ENCODE peak calls at places on chromosomes 4 and X, in five cellular contexts. One of them, this sample, is unnamed.
A peak's percentile ranks its signal among the peaks of the same experiment; 100 is the strongest.

GRCh38 chr4:30879841-30880240 is 159.7 kb downstream of the PCDH7 start:
- DNase-seq in body of pancreas: no peak
- DNase-seq in sigmoid colon: no peak
- DNase-seq in uterus: no peak
- DNase-seq in tibial nerve: no peak
- DNase-seq in this sample: no peak

GRCh38 chrX:101241531-101241930 is 21.9 kb downstream of the DRP2 start:
- DNase-seq in body of pancreas: no peak
- DNase-seq in tibial nerve: no peak
- DNase-seq in uterus: no peak
- DNase-seq in sigmoid colon: no peak
- DNase-seq in this sample: no peak

GRCh38 chr4:26141916-26142638 is 178.7 kb upstream of the RBPJ start:
- DNase-seq in sigmoid colon: peak; percentile 90
- DNase-seq in uterus: no peak
- DNase-seq in tibial nerve: peak; percentile 45
- DNase-seq in body of pancreas: no peak
- DNase-seq in this sample: peak; percentile 53

GRCh38 chr4:163554870-163555465 is 60.5 kb downstream of the TMA16 start:
- DNase-seq in tibial nerve: no peak
- DNase-seq in body of pancreas: no peak
- DNase-seq in uterus: no peak
- DNase-seq in sigmoid colon: no peak
- DNase-seq in this sample: no peak

GRCh38 chr4:24892778-24893177 is 20.1 kb downstream of the CCDC149 start:
- DNase-seq in tibial nerve: no peak
- DNase-seq in uterus: no peak
- DNase-seq in body of pancreas: no peak
- DNase-seq in sigmoid colon: no peak
- DNase-seq in this sample: no peak

GRCh38 chr4:6701371-6701770 is 7.7 kb downstream of the S100P start:
- DNase-seq in uterus: no peak
- DNase-seq in tibial nerve: no peak
- DNase-seq in sigmoid colon: no peak
- DNase-seq in body of pancreas: no peak
- DNase-seq in this sample: no peak

GRCh38 chr4:125321709-125322362 is 7.1 kb downstream of the FAT4 start:
- DNase-seq in sigmoid colon: no peak
- DNase-seq in uterus: no peak
- DNase-seq in tibial nerve: no peak
- DNase-seq in body of pancreas: no peak
- DNase-seq in this sample: no peak

GRCh38 chrX:2401590-2402360 is 99.0 kb downstream of the DHRSX start:
- DNase-seq in sigmoid colon: no peak
- DNase-seq in tibial nerve: peak; percentile 23
- DNase-seq in body of pancreas: peak; percentile 31
- DNase-seq in uterus: no peak
- DNase-seq in this sample: peak; percentile 18

GRCh38 chr4:108036252-108036651 is 46.6 kb downstream of the HADH start:
- DNase-seq in body of pancreas: no peak
- DNase-seq in uterus: no peak
- DNase-seq in sigmoid colon: no peak
- DNase-seq in tibial nerve: no peak
- DNase-seq in this sample: no peak

GRCh38 chrX:31236231-31236630 is 164.4 kb upstream of the FTHL17 start:
- DNase-seq in tibial nerve: no peak
- DNase-seq in sigmoid colon: no peak
- DNase-seq in uterus: no peak
- DNase-seq in body of pancreas: no peak
- DNase-seq in this sample: no peak

GRCh38 chr4:67883463-67883862 is 339 bp downstream of the TMPRSS11D start:
- DNase-seq in tibial nerve: no peak
- DNase-seq in uterus: no peak
- DNase-seq in body of pancreas: no peak
- DNase-seq in sigmoid colon: no peak
- DNase-seq in this sample: no peak

GRCh38 chr4:15466596-15466995 is 3.1 kb upstream of the CC2D2A start:
- DNase-seq in body of pancreas: no peak
- DNase-seq in uterus: no peak
- DNase-seq in tibial nerve: no peak
- DNase-seq in sigmoid colon: no peak
- DNase-seq in this sample: no peak

GRCh38 chrX:56564921-56565861 is 1.8 kb downstream of the UBQLN2 start:
- DNase-seq in tibial nerve: no peak
- DNase-seq in body of pancreas: no peak
- DNase-seq in uterus: no peak
- DNase-seq in sigmoid colon: no peak
- DNase-seq in this sample: no peak

GRCh38 chr4:33104190-33104773 is 2384.1 kb downstream of the PCDH7 start:
- DNase-seq in uterus: no peak
- DNase-seq in sigmoid colon: no peak
- DNase-seq in body of pancreas: no peak
- DNase-seq in tibial nerve: no peak
- DNase-seq in this sample: no peak

GRCh38 chrX:39900788-39901170 is 197.0 kb downstream of the BCOR start:
- DNase-seq in uterus: no peak
- DNase-seq in sigmoid colon: no peak
- DNase-seq in body of pancreas: no peak
- DNase-seq in tibial nerve: no peak
- DNase-seq in this sample: no peak

GRCh38 chr4:183201331-183201730 is 102.3 kb downstream of the WWC2 start:
- DNase-seq in body of pancreas: no peak
- DNase-seq in sigmoid colon: no peak
- DNase-seq in uterus: no peak
- DNase-seq in tibial nerve: no peak
- DNase-seq in this sample: no peak

GRCh38 chr4:89509708-89510269 is 202.2 kb upstream of the GPRIN3 start:
- DNase-seq in uterus: no peak
- DNase-seq in sigmoid colon: no peak
- DNase-seq in tibial nerve: no peak
- DNase-seq in body of pancreas: no peak
- DNase-seq in this sample: no peak

GRCh38 chr4:109730294-109731051 is 603 bp upstream of the PLA2G12A start:
- DNase-seq in uterus: no peak
- DNase-seq in body of pancreas: peak; percentile 69
- DNase-seq in sigmoid colon: peak; percentile 82
- DNase-seq in tibial nerve: no peak
- DNase-seq in this sample: peak; percentile 43

GRCh38 chr4:45063166-45063565 is 336.8 kb upstream of the GNPDA2 start:
- DNase-seq in sigmoid colon: no peak
- DNase-seq in body of pancreas: no peak
- DNase-seq in uterus: peak; percentile 26
- DNase-seq in tibial nerve: no peak
- DNase-seq in this sample: no peak

GRCh38 chr4:54971474-54971950 is 153.9 kb downstream of the KDR start:
- DNase-seq in sigmoid colon: no peak
- DNase-seq in uterus: no peak
- DNase-seq in body of pancreas: no peak
- DNase-seq in tibial nerve: peak; percentile 44
- DNase-seq in this sample: no peak

GRCh38 chr4:40204507-40205258 is 7.9 kb downstream of the RHOH start:
- DNase-seq in uterus: no peak
- DNase-seq in body of pancreas: no peak
- DNase-seq in tibial nerve: no peak
- DNase-seq in sigmoid colon: no peak
- DNase-seq in this sample: no peak

GRCh38 chr4:40206421-40206820 is 9.6 kb downstream of the RHOH start:
- DNase-seq in uterus: no peak
- DNase-seq in tibial nerve: no peak
- DNase-seq in sigmoid colon: no peak
- DNase-seq in body of pancreas: no peak
- DNase-seq in this sample: no peak

GRCh38 chr4:40202474-40202873 is 5.6 kb downstream of the RHOH start:
- DNase-seq in tibial nerve: no peak
- DNase-seq in uterus: no peak
- DNase-seq in sigmoid colon: no peak
- DNase-seq in body of pancreas: no peak
- DNase-seq in this sample: no peak

GRCh38 chr4:40201898-40202297 is 5.1 kb downstream of the RHOH start:
- DNase-seq in body of pancreas: no peak
- DNase-seq in tibial nerve: no peak
- DNase-seq in sigmoid colon: no peak
- DNase-seq in uterus: no peak
- DNase-seq in this sample: no peak

DNA sequence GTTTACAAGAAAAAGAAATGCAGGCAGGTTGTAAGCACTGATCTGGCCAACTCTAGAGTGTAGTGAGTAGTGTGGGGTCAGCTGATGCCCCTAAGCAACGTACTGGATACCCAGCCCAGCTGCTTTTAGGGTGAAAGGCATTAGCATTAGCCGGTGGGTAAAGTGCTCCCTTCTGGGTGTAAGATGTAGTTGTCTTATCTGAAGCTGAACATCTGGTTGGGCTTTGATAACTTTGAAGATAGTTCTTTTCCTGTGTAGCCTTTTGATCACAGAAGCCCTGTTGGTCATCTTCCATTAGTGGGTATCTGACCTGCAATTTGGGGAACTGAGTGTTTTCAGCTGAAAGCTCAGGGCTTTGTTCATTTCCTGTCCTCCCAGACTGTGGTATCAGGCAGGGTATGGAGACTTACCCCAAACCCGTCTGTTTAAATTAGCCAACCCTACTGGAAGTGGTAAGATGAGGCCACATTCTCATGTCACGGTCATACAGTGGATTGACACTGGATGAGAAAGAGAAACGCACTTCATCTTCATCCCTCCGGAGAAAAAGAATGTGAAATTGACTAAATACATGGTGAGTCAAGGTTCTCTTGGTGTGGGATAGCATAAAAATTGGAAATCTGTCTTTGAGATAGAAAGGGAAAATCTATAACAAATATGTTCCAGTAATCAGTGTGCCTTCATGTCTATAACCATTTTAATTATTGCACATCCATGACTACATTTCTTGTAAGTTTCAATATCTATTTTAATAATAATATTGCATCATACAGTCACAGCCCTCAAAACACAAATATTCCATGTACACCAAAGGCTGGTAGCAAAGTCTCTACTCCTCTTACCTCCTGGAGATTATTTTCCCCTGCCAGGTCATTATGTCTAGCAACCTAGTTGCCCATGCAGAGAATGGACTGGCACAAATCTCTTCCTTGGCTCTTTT is 8.7 kb downstream of the RHOH start:
- DNase-seq in tibial nerve: no peak
- DNase-seq in sigmoid colon: no peak
- DNase-seq in body of pancreas: no peak
- DNase-seq in uterus: no peak
- DNase-seq in this sample: no peak
- TF ChIP-seq POLR2A in tibial nerve: no peak
- TF ChIP-seq POLR2A in sigmoid colon: no peak
- TF ChIP-seq POLR2A in body of pancreas: no peak
- TF ChIP-seq POLR2A in uterus: no peak
- TF ChIP-seq POLR2A in this sample: no peak

DNA sequence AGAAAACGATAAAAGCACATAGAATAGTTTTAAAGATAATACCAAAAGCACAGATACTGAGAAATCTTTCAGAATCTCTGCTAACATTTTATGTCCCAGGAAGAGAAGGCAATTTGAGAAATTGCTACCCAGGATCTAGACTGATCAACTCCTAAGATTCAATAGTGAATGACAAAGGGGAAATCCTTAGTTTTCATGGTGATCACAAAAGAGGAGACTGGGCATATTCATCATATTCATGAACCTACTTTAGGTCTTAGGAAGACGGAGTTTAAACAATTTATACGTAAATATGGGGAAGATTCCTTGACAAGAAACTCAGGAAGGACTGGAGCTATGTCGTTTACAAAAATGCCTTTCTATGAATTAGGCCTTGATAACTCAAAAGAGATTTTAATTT is 87.3 kb downstream of the SHISA3 start:
- DNase-seq in uterus: no peak
- DNase-seq in sigmoid colon: no peak
- DNase-seq in body of pancreas: no peak
- DNase-seq in tibial nerve: no peak
- DNase-seq in this sample: no peak
- H3K4me1 ChIP-seq in uterus: no peaks in the 10 kb centered on the region
- H3K4me1 ChIP-seq in sigmoid colon: no peaks in the 10 kb centered on the region
- H3K4me1 ChIP-seq in body of pancreas: no peaks in the 10 kb centered on the region
- H3K4me1 ChIP-seq in tibial nerve: no peaks in the 10 kb centered on the region
- H3K4me1 ChIP-seq in this sample: peaks cover 6% of the 10 kb centered on the region

DNA sequence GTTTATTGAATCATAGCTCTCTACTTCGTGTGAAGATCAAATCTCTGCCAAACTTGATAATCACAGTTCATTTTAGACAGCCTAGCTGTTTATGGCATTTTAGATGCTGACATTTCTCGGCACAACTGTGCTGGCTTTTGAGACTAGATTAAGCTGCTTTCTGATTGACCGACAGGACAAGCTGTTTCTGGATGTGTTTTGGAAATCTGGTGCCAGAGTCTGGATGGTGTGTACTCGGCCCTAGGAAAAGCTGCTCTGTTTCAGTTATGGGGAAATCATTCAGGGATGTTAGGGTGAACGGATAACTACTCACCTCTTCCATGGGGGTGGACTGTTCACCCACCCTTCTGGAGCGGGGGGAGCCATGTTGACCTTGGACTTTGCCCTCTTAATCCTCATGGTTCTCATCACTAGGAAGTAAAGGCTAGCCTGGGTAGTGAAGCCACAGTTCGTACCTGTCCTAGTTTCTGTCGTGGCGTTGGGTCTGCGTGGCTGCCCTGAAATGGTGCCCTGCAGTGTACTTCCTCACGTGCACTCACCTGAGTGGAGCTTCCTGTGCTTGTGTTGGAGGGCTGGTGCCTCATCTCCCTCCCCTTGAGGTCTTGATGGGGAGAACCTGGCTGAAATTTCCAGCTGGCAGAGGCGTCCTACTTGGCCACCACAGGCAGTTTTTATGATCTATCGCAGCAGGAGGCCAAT is 13.7 kb upstream of the WDR1 start:
- DNase-seq in sigmoid colon: no peak
- DNase-seq in body of pancreas: no peak
- DNase-seq in tibial nerve: no peak
- DNase-seq in uterus: no peak
- DNase-seq in this sample: no peak
- H3K27ac ChIP-seq in sigmoid colon: no peak overlapping the region
- H3K27ac ChIP-seq in body of pancreas: no peak overlapping the region
- H3K27ac ChIP-seq in tibial nerve: no peak overlapping the region
- H3K27ac ChIP-seq in uterus: no peak overlapping the region
- H3K27ac ChIP-seq in this sample: peak overlapping the region; percentile 34

GRCh38 chr4:139083533-139084424 is 68.2 kb downstream of the NOCT start:
- DNase-seq in body of pancreas: peak; percentile 90
- DNase-seq in uterus: peak; percentile 83
- DNase-seq in sigmoid colon: peak; percentile 94
- DNase-seq in tibial nerve: peak; percentile 75
- DNase-seq in this sample: peak; percentile 95
- TF ChIP-seq POLR2A in body of pancreas: peak; percentile 82
- TF ChIP-seq POLR2A in uterus: peak; percentile 40
- TF ChIP-seq POLR2A in sigmoid colon: peak; percentile 43
- TF ChIP-seq POLR2A in tibial nerve: no peak
- TF ChIP-seq POLR2A in this sample: peak; percentile 30

This sample was measured in heart left ventricle.